ENCODE peak calls at places on chromosomes 13 and 19, in nine cellular contexts. O is activated T-cell treated with anti-CD3 and anti-CD28 coated beads, Interleukin-2, amount 50 U/mL, for 4 hours; T is pancreas; R is fibroblast of villous mesenchyme; P is mesothelial cell of epicardium; I is stimulated activated CD8-positive, alpha-beta memory T cell treated with anti-CD3 and anti-CD28 coated beads, Interleukin-2, amount 100 ng/mL, for 1 hour; U is upper lobe of right lung; D is T-helper 1 cell; E is naive thymus-derived CD8-positive, alpha-beta T cell. X is an unnamed sample.

GRCh38 chr13:62696490-62696889 is 1280.8 kb upstream of the PCDH20 start:
- DNase-seq in T (no peak), O (no peak), U (no peak), P (no peak), D (no peak), I (no peak), E (no peak), R (no peak), X (no peak)

GRCh38 chr19:16066611-16067104 is 9.6 kb upstream of the TPM4 start:
- DNase-seq in T (no peak), O (peak), P (no peak), I (no peak), D (peak), E (peak), U (no peak), R (peak), X (peak)

GRCh38 chr19:48872884-48873475 is 759 bp downstream of the PPP1R15A start:
- DNase-seq in P (peak), T (peak), O (peak), R (peak), U (peak), D (peak), E (peak), I (peak), X (peak)

GRCh38 chr13:112615391-112615790 is 27.4 kb upstream of the TUBGCP3 start:
- DNase-seq in P (no peak), R (no peak), O (no peak), E (no peak), I (no peak), D (no peak), U (no peak), T (no peak), X (no peak)

GRCh38 chr13:76350399-76350798 is 535.8 kb downstream of the KCTD12 start:
- DNase-seq in R (peak), D (no peak), O (no peak), P (no peak), T (no peak), U (no peak), E (no peak), I (no peak), X (peak)

GRCh38 chr13:39960206-39960605 is 304.7 kb downstream of the COG6 start:
- DNase-seq in T (no peak), O (no peak), D (no peak), U (no peak), I (no peak), E (no peak), P (no peak), R (no peak), X (no peak)

GRCh38 chr13:37870489-37870845 is 895 bp upstream of the TRPC4 start:
- DNase-seq in E (no peak), T (no peak), O (no peak), R (no peak), D (no peak), P (no peak), U (no peak), I (no peak), X (no peak)

GRCh38 chr19:48614436-48615144 is at the start of gene FAM83E:
- DNase-seq in O (no peak), T (peak), U (peak), D (no peak), P (no peak), R (no peak), E (no peak), I (no peak), X (no peak)

GRCh38 chr19:4556574-4557185 is 2.8 kb downstream of the SEMA6B start:
- DNase-seq in R (peak), U (peak), P (no peak), E (no peak), I (no peak), D (no peak), O (no peak), T (peak), X (no peak)

GRCh38 chr13:95784161-95784880 is 107.4 kb downstream of the DNAJC3 start:
- DNase-seq in T (no peak), R (peak), U (no peak), P (no peak), I (no peak), D (no peak), O (no peak), E (no peak), X (peak)

GRCh38 chr13:114131581-114132418 is 623 bp downstream of the RASA3 start:
- DNase-seq in O (peak), U (no peak), T (peak), E (peak), D (peak), R (no peak), P (no peak), I (no peak), X (peak)

GRCh38 chr19:40283414-40284250 is 1.5 kb downstream of the AKT2 start:
- DNase-seq in R (no peak), D (no peak), I (no peak), T (peak), U (no peak), P (no peak), E (no peak), O (no peak), X (peak)

GRCh38 chr19:852136-853013 is at the start of gene ELANE:
- DNase-seq in O (no peak), U (peak), D (no peak), I (no peak), R (no peak), T (peak), P (no peak), E (no peak), X (no peak)

GRCh38 chr13:33509642-33510229 is 224.2 kb upstream of the STARD13 start:
- DNase-seq in T (no peak), U (no peak), D (no peak), P (no peak), R (no peak), O (no peak), I (no peak), E (no peak), X (peak)

GRCh38 chr19:4369109-4369887 is 25.9 kb downstream of the MPND start:
- DNase-seq in I (peak), P (no peak), D (peak), U (peak), E (peak), T (peak), O (peak), R (peak), X (no peak)

GRCh38 chr19:5478925-5479588 is 23.8 kb downstream of the ZNRF4 start:
- DNase-seq in R (no peak), U (no peak), O (no peak), T (no peak), P (no peak), D (no peak), I (no peak), E (no peak), X (no peak)

GRCh38 chr19:53878786-53879144 is 3.2 kb upstream of the PRKCG start:
- DNase-seq in R (no peak), O (no peak), P (no peak), T (no peak), D (no peak), E (no peak), U (no peak), I (no peak), X (no peak)

GRCh38 chr19:440391-441212 is 20.2 kb downstream of the SHC2 start:
- DNase-seq in T (peak), P (no peak), I (no peak), E (no peak), R (no peak), O (no peak), U (no peak), D (no peak), X (no peak)

GRCh38 chr19:30711296-30711695 is 339.1 kb downstream of the ZNF536 start:
- DNase-seq in U (no peak), O (no peak), R (no peak), I (no peak), D (no peak), T (no peak), E (no peak), P (no peak), X (no peak)

GRCh38 chr13:113759525-113760137 is 605 bp downstream of the TMEM255B start:
- DNase-seq in E (peak), I (no peak), P (no peak), T (peak), O (no peak), R (peak), D (no peak), U (peak), X (peak)

GRCh38 chr19:9996541-9996940 is 13.8 kb downstream of the COL5A3 start:
- DNase-seq in O (no peak), I (no peak), R (no peak), P (no peak), T (no peak), U (no peak), E (no peak), D (no peak), X (no peak)

GRCh38 chr19:3450796-3451411 is 29.4 kb downstream of the SMIM24 start:
- DNase-seq in U (peak), P (no peak), O (no peak), I (no peak), R (peak), E (no peak), T (no peak), D (no peak), X (peak)

GRCh38 chr13:50319603-50320296 is 304.5 kb downstream of the KCNRG start:
- DNase-seq in I (no peak), T (no peak), P (no peak), R (peak), O (no peak), E (no peak), U (no peak), D (peak), X (peak)

GRCh38 chr19:6853868-6854267 is 33.5 kb upstream of the ADGRE1 start:
- DNase-seq in O (no peak), D (no peak), P (no peak), T (no peak), I (no peak), E (no peak), U (no peak), R (no peak), X (no peak)

GRCh38 chr13:106535552-106536243 is at the start of gene EFNB2:
- DNase-seq in P (peak), D (peak), R (peak), T (peak), O (peak), E (peak), U (peak), I (peak), X (peak)

GRCh38 chr19:51122112-51122981 is 2.4 kb upstream of the SIGLEC9 start:
- DNase-seq in R (no peak), P (no peak), D (no peak), I (no peak), U (no peak), E (no peak), T (no peak), O (no peak), X (peak)

GRCh38 chr13:66014757-66015156 is 1215.4 kb downstream of the PCDH9 start:
- DNase-seq in R (no peak), D (no peak), T (no peak), I (no peak), O (no peak), P (no peak), E (no peak), U (no peak), X (no peak)

GRCh38 chr13:97234236-97234635 is 12.1 kb downstream of the MBNL2 start:
- DNase-seq in T (no peak), P (no peak), E (no peak), U (no peak), I (no peak), R (no peak), O (no peak), D (no peak), X (no peak)

GRCh38 chr19:14542721-14543328 is 13.4 kb downstream of the TECR start:
- DNase-seq in I (no peak), O (no peak), E (no peak), T (no peak), U (no peak), R (peak), P (no peak), D (no peak), X (peak)

GRCh38 chr13:102769679-102770078 is 3.9 kb downstream of the TEX30 start:
- DNase-seq in U (no peak), I (no peak), E (no peak), O (no peak), D (no peak), T (no peak), P (no peak), R (peak), X (peak)

GRCh38 chr19:38033658-38034150 is 126.7 kb downstream of the SIPA1L3 start:
- DNase-seq in R (no peak), I (no peak), T (no peak), D (no peak), U (no peak), E (no peak), P (no peak), O (no peak), X (peak)

GRCh38 chr13:79258489-79258888 is 147.6 kb downstream of the RBM26 start:
- DNase-seq in U (no peak), O (no peak), T (no peak), E (no peak), D (peak), I (no peak), P (no peak), R (no peak), X (no peak)

GRCh38 chr19:5914946-5915781 is 1.1 kb downstream of the CAPS start:
- DNase-seq in R (no peak), T (peak), I (no peak), U (peak), O (no peak), P (no peak), D (no peak), E (no peak), X (no peak)

GRCh38 chr19:51564791-51565190 is 6.3 kb upstream of the ZNF175 start:
- DNase-seq in T (no peak), U (no peak), O (no peak), R (no peak), I (no peak), D (no peak), E (no peak), P (no peak), X (no peak)

GRCh38 chr13:111511805-111512504 is 191.5 kb downstream of the TEX29 start:
- DNase-seq in U (no peak), R (no peak), T (no peak), P (no peak), D (no peak), E (no peak), O (no peak), I (no peak), X (no peak)

GRCh38 chr13:109785141-109785891 is 1.1 kb downstream of the IRS2 start:
- DNase-seq in U (peak), E (peak), D (peak), T (peak), O (peak), I (no peak), R (peak), P (peak), X (peak)